ENCODE peak calls at places on chromosome X, in four cellular contexts. Z is AG10803, T is type B pancreatic cell, X is IMR-90. S is an unnamed sample.

GRCh38 chrX:39819921-39820849 is 277.6 kb downstream of the BCOR start:
- DNase-seq in X (no peak), T (no peak), Z (no peak), S (no peak)

GRCh38 chrX:40513012-40513411 is 67.8 kb upstream of the ATP6AP2 start:
- DNase-seq in T (no peak), Z (no peak), X (no peak), S (no peak)

GRCh38 chrX:11757729-11758399 is at the start of gene MSL3:
- DNase-seq in T (no peak), Z (peak; percentile 69), X (peak; percentile 61), S (peak; percentile 87)

GRCh38 chrX:54042609-54043010 is 1.7 kb downstream of the PHF8 start:
- DNase-seq in Z (peak; percentile 55), X (peak; percentile 63), T (no peak), S (no peak)

GRCh38 chrX:86133761-86134160 is 14.5 kb upstream of the DACH2 start:
- DNase-seq in Z (peak; percentile 12), T (no peak), X (peak; percentile 34), S (no peak)

GRCh38 chrX:95626748-95627147 is 1057.9 kb upstream of the DIAPH2 start:
- DNase-seq in X (no peak), T (no peak), Z (no peak), S (no peak)

GRCh38 chrX:120677017-120677652 is 47.3 kb upstream of the C1GALT1C1 start:
- DNase-seq in T (no peak), Z (no peak), X (no peak), S (no peak)

GRCh38 chrX:53288173-53288572 is 6.8 kb upstream of the IQSEC2 start:
- DNase-seq in T (no peak), Z (no peak), X (no peak), S (no peak)

GRCh38 chrX:48606091-48606490 is 8.8 kb downstream of the WDR13 start:
- DNase-seq in X (no peak), Z (no peak), T (no peak), S (no peak)

GRCh38 chrX:53990201-53990600 is 54.1 kb downstream of the PHF8 start:
- DNase-seq in X (peak; percentile 37), Z (no peak), T (no peak), S (no peak)

GRCh38 chrX:120768254-120768653 is 107.4 kb downstream of the CT47B1 start:
- DNase-seq in T (no peak), X (no peak), Z (no peak), S (no peak)

GRCh38 chrX:9738146-9738545 is 27.5 kb downstream of the GPR143 start:
- DNase-seq in T (no peak), X (no peak), Z (no peak), S (no peak)

GRCh38 chrX:49192722-49193328 is 6.7 kb upstream of the PRICKLE3 start:
- DNase-seq in X (peak; percentile 25), T (no peak), Z (no peak), S (no peak)

GRCh38 chrX:69156638-69157037 is 8.6 kb downstream of the PJA1 start:
- DNase-seq in Z (no peak), X (no peak), T (peak; percentile 36), S (peak; percentile 21)

GRCh38 chrX:39859991-39860861 is 237.5 kb downstream of the BCOR start:
- DNase-seq in T (no peak), Z (peak; percentile 36), X (peak; percentile 91), S (no peak)

GRCh38 chrX:145716226-145716625 is 101.4 kb upstream of the SLITRK2 start:
- DNase-seq in X (no peak), Z (no peak), T (no peak), S (no peak)

GRCh38 chrX:137427813-137428212 is 138.1 kb upstream of the ZIC3 start:
- DNase-seq in X (no peak), Z (peak; percentile 0), T (no peak), S (no peak)

GRCh38 chrX:110407910-110408545 is 49.4 kb downstream of the RTL9 start:
- DNase-seq in Z (peak; percentile 55), X (peak; percentile 71), T (peak; percentile 75), S (no peak)
- TF ChIP-seq CTCF in Z (peak; percentile 69), X (peak; percentile 83), T (peak; percentile 92), S (peak; percentile 89)

GRCh38 chrX:55488268-55488558 is 1.4 kb downstream of the USP51 start:
- DNase-seq in Z (no peak), T (no peak), X (no peak), S (no peak)

GRCh38 chrX:55490121-55490520 is 473 bp upstream of the USP51 start:
- DNase-seq in X (no peak), T (no peak), Z (no peak), S (no peak)

GRCh38 chrX:55490974-55491373 is 1.3 kb upstream of the USP51 start:
- DNase-seq in Z (no peak), X (no peak), T (no peak), S (no peak)

GRCh38 chrX:55488559-55489314 is 911 bp downstream of the USP51 start:
- DNase-seq in T (no peak), X (peak; percentile 8), Z (peak; percentile 49), S (peak; percentile 84)

DNA sequence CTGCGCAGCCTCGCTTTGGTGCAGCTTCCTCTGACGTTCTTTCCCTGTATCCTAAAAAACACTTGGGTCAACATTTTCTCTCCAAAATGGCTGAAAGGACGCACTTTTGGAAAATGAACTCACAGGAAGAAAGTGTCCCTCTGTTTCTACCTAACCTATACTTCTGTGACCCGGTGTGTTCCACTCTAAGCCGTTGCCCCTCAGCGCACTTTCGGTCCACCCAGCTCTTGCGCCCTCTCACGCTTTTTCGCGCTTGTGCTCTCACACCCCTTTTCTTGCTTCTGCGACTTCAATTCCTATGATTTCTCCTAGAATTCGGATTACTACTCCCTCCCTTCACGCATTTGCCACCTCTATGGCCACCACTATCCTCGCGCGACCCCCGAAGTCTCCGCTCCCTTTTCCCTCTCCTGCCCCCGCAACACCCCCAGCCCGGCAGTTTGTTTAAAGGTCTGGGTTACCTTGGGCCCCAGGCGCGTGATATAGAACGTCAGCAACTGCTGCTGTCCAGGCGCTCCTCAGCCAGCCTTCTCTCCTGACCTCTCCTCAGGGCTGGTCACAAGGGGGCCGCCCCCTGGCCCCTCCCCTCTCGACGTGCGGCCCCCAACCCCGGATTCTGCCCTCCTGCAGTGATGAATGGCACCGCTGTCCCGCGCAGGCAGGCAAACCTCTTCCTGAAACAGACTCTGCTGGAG is at the start of gene USP51:
- DNase-seq in T (no peak), Z (peak; percentile 10), X (peak; percentile 51), S (no peak)
- TF ChIP-seq CTCF in T (no peak), Z (no peak), X (peak; percentile 7), S (peak; percentile 22)

GRCh38 chrX:100636321-100636991 is at the start of gene TSPAN6:
- DNase-seq in X (peak; percentile 84), Z (peak; percentile 80), T (peak; percentile 81), S (peak; percentile 93)
- TF ChIP-seq CTCF in X (peak; percentile 66), Z (peak; percentile 63), T (peak; percentile 74), S (peak; percentile 66)

DNA sequence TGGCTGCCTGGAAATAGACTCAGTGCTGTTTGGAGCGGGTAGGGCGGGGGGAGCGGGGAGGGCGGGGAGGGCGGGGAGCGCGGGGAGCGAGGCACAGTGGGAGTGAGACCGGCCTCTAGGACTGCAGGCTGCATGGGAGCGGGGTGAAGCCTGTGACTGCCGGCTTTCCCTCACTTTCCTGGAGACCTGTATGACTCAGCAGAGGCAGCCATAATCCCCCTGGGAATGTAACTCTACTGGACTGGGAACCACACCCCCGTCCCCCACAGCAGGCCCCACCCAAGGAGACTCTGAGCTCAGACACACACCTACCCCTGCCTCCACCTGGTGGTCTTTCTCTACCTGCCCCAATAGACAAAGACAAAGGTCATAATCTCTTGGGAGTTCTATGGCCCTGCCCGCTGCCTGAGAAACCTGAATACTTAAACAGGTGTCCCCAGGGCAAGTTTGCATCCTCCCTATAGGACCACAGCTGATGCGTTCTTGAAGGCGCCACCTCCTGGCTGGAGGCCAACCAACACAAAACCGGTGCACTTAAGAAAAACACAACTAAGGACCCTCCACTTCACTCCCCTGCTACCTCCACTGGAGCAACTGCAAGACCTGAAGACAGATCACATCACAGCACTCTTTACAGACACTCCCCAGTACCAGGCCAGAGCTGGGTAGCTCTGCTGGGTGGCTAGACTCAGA is 18.0 kb downstream of the HDAC8 start:
- DNase-seq in X (no peak), Z (no peak), T (no peak), S (no peak)
- TF ChIP-seq CTCF in X (no peak), Z (no peak), T (peak; percentile 25), S (no peak)

GRCh38 chrX:153523269-153523668 is 5.8 kb downstream of the ATP2B3 start:
- DNase-seq in Z (no peak), X (no peak), T (no peak), S (no peak)

GRCh38 chrX:153526801-153527599 is 9.6 kb downstream of the ATP2B3 start:
- DNase-seq in X (no peak), T (no peak), Z (no peak), S (no peak)

GRCh38 chrX:153524234-153524633 is 6.8 kb downstream of the ATP2B3 start:
- DNase-seq in X (no peak), Z (no peak), T (no peak), S (no peak)

GRCh38 chrX:153525451-153525850 is 8.0 kb downstream of the ATP2B3 start:
- DNase-seq in Z (no peak), T (no peak), X (no peak), S (no peak)

DNA sequence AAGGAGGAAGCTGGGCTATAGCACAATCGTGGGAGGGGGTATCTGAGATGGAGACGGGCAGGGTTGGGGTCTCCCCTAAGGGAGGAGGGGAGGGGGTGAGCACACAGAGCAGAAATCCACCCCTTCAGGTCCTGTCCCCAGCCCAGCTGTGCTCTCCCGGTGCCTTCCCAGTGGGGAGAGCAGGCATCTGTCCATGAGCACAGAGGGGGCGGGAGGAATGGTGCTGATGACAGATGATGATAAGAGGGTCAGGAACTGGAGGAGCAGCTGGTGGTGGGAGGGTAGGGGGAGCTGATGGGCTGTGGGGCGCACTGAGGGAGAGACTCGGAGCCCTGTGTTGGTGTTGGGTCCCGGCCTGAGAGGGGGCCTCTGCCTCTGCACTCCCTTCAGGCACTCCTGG is 8.6 kb downstream of the ATP2B3 start:
- DNase-seq in T (no peak), X (no peak), Z (no peak), S (no peak)
- TF ChIP-seq CTCF in T (no peak), X (no peak), Z (no peak), S (no peak)

GRCh38 chrX:115948018-115948923 is 222.3 kb upstream of the AGTR2 start:
- DNase-seq in X (peak; percentile 8), T (no peak), Z (no peak), S (peak; percentile 60)

GRCh38 chrX:115949900-115950822 is 220.4 kb upstream of the AGTR2 start:
- DNase-seq in X (no peak), T (no peak), Z (no peak), S (peak; percentile 78)

GRCh38 chrX:115957862-115958490 is 212.6 kb upstream of the AGTR2 start:
- DNase-seq in X (no peak), T (no peak), Z (no peak), S (no peak)

GRCh38 chrX:115952417-115953092 is 218.0 kb upstream of the AGTR2 start:
- DNase-seq in X (no peak), Z (no peak), T (no peak), S (no peak)
- TF ChIP-seq CTCF in X (no peak), Z (no peak), T (no peak), S (no peak)

S was measured in osteocyte.